ENCODE peak calls at places on chromosome 2, in seven cellular contexts. U, N, E, L, W, F and M are unnamed samples.

GRCh38 chr2:183371545-183371944 is 247.3 kb downstream of the NUP35 start:
- DNase-seq in U (no peak), N (no peak), E (no peak), L (no peak), W (no peak), F (no peak), M (no peak)

GRCh38 chr2:20577495-20578235 is 73.2 kb downstream of the HS1BP3 start:
- DNase-seq in U (no peak), N (no peak), E (no peak), L (no peak), W (no peak), F (no peak), M (no peak)

GRCh38 chr2:126899786-126900185 is 1.1 kb downstream of the TEX51 start:
- DNase-seq in U (no peak), N (no peak), E (no peak), L (no peak), W (no peak), F (no peak), M (no peak)

GRCh38 chr2:57330447-57330846 is 716.2 kb upstream of the VRK2 start:
- DNase-seq in U (no peak), N (no peak), E (no peak), L (no peak), W (no peak), F (no peak), M (no peak)

GRCh38 chr2:46003912-46004473 is 293.2 kb upstream of the EPAS1 start:
- DNase-seq in U (no peak), N (no peak), E (no peak), L (no peak), W (no peak), F (no peak), M (no peak)

GRCh38 chr2:86275962-86276361 is 61.5 kb downstream of the REEP1 start:
- DNase-seq in U (no peak), N (no peak), E (no peak), L (no peak), W (no peak), F (no peak), M (no peak)

GRCh38 chr2:197128897-197129296 is 181.7 kb downstream of the ANKRD44 start:
- DNase-seq in U (no peak), N (no peak), E (no peak), L (no peak), W (no peak), F (no peak), M (no peak)

GRCh38 chr2:40606862-40607261 is 155.0 kb upstream of the SLC8A1 start:
- DNase-seq in U (no peak), N (no peak), E (no peak), L (no peak), W (no peak), F (no peak), M (no peak)

GRCh38 chr2:171798156-171798815 is 95.8 kb downstream of the SLC25A12 start:
- DNase-seq in U (no peak), N (no peak), E (no peak), L (no peak), W (no peak), F (no peak), M (no peak)

GRCh38 chr2:120551540-120551939 is 184.1 kb upstream of the GLI2 start:
- DNase-seq in U (no peak), N (no peak), E (no peak), L (no peak), W (no peak), F (no peak), M (no peak)

GRCh38 chr2:8168876-8169275 is 513.0 kb upstream of the ID2 start:
- DNase-seq in U (no peak), N (no peak), E (no peak), L (no peak), W (no peak), F (no peak), M (no peak)

GRCh38 chr2:72915076-72915906 is 2.0 kb upstream of the EMX1 start:
- DNase-seq in U (no peak), N (no peak), E (no peak), L (no peak), W (no peak), F (no peak), M (no peak)

GRCh38 chr2:42871372-42871771 is 79.0 kb upstream of the HAAO start:
- DNase-seq in U (no peak), N (no peak), E (no peak), L (no peak), W (no peak), F (no peak), M (no peak)

GRCh38 chr2:28821295-28821958 is 10.8 kb downstream of the SPDYA start:
- DNase-seq in U (peak; percentile 62), N (peak; percentile 75), E (no peak), L (peak; percentile 45), W (peak; percentile 3), F (peak; percentile 35), M (no peak)